ENCODE peak calls at places on chromosomes 12 and 14, in six cellular contexts. F is AG04450; W is upper lobe of right lung; I is CD8-positive, alpha-beta T cell; J is WERI-Rb-1; U is suprapubic skin. N is an unnamed sample. For H3K27me3, the result is how much of the 10 kb centered on the place peaks cover.

GRCh38 chr12:46825526-46826414 is at the start of gene SLC38A4:
- DNase-seq in F (no peak), W (no peak), I (no peak), J (no peak), U (no peak), N (peak)

GRCh38 chr14:59273737-59274136 is 85.3 kb downstream of the DAAM1 start:
- DNase-seq in F (no peak), W (no peak), I (no peak), J (no peak), U (no peak), N (no peak)

GRCh38 chr12:79407671-79408622 is 282.8 kb downstream of the PAWR start:
- DNase-seq in F (peak), W (no peak), I (no peak), J (peak), U (no peak), N (peak)

GRCh38 chr14:98909251-98909944 is 362.6 kb downstream of the BCL11B start:
- DNase-seq in F (no peak), W (no peak), I (no peak), J (no peak), U (no peak), N (no peak)

GRCh38 chr12:102465762-102466560 is 14.4 kb downstream of the IGF1 start:
- DNase-seq in F (no peak), W (no peak), I (no peak), J (no peak), U (no peak), N (no peak)

GRCh38 chr14:74974364-74975058 is 19.1 kb upstream of the PGF start:
- DNase-seq in F (no peak), W (no peak), I (no peak), J (no peak), U (no peak), N (no peak)

GRCh38 chr12:50050410-50051280 is 6.8 kb upstream of the ASIC1 start:
- DNase-seq in F (no peak), W (peak), I (no peak), J (peak), U (peak), N (peak)

GRCh38 chr12:100576311-100577036 is 3.0 kb downstream of the GAS2L3 start:
- DNase-seq in F (peak), W (no peak), I (no peak), J (no peak), U (no peak), N (no peak)

GRCh38 chr12:28645436-28645835 is 455.2 kb downstream of the CCDC91 start:
- DNase-seq in F (no peak), W (no peak), I (no peak), J (peak), U (no peak), N (no peak)

GRCh38 chr14:96243785-96244184 is 12.2 kb upstream of the BDKRB1 start:
- DNase-seq in F (no peak), W (peak), I (no peak), J (no peak), U (no peak), N (no peak)

GRCh38 chr12:3252416-3252815 is 175.2 kb downstream of the TSPAN9 start:
- DNase-seq in F (peak), W (no peak), I (no peak), J (no peak), U (peak), N (peak)

GRCh38 chr12:93847517-93848452 is 170.6 kb downstream of the CRADD start:
- DNase-seq in F (no peak), W (no peak), I (no peak), J (no peak), U (no peak), N (no peak)

GRCh38 chr12:107818984-107819383 is 44.5 kb downstream of the ASCL4 start:
- DNase-seq in F (no peak), W (no peak), I (no peak), J (no peak), U (no peak), N (no peak)

GRCh38 chr12:96812153-96812552 is 94.9 kb upstream of the NEDD1 start:
- DNase-seq in F (no peak), W (no peak), I (no peak), J (no peak), U (no peak), N (no peak)

GRCh38 chr14:89391123-89391522 is 25.9 kb downstream of the FOXN3 start:
- DNase-seq in F (no peak), W (no peak), I (no peak), J (no peak), U (no peak), N (no peak)

GRCh38 chr14:54730156-54730961 is 163.4 kb downstream of the SAMD4A start:
- DNase-seq in F (no peak), W (no peak), I (no peak), J (no peak), U (no peak), N (no peak)

GRCh38 chr12:14454098-14454907 is 88.8 kb downstream of the ATF7IP start:
- DNase-seq in F (no peak), W (no peak), I (no peak), J (peak), U (no peak), N (no peak)

GRCh38 chr14:106652494-106652893 is 1126.1 kb downstream of the TMEM121 start:
- DNase-seq in F (no peak), W (no peak), I (no peak), J (no peak), U (no peak), N (no peak)

GRCh38 chr12:126967152-126967551 is 1299.8 kb upstream of the TMEM132C start:
- DNase-seq in F (no peak), W (no peak), I (no peak), J (no peak), U (no peak), N (no peak)

GRCh38 chr14:76812422-76813383 is at the start of gene ANGEL1:
- DNase-seq in F (peak), W (peak), I (peak), J (peak), U (peak), N (peak)

GRCh38 chr14:68268197-68268596 is 448.6 kb downstream of the RAD51B start:
- DNase-seq in F (no peak), W (no peak), I (no peak), J (no peak), U (no peak), N (no peak)

GRCh38 chr12:121145221-121145620 is 12.5 kb downstream of the P2RX7 start:
- DNase-seq in F (no peak), W (no peak), I (no peak), J (no peak), U (no peak), N (no peak)

GRCh38 chr14:54659365-54659764 is 92.4 kb downstream of the SAMD4A start:
- DNase-seq in F (no peak), W (no peak), I (no peak), J (no peak), U (no peak), N (no peak)

GRCh38 chr12:57214398-57214781 is 2.2 kb upstream of the NXPH4 start:
- DNase-seq in F (peak), W (no peak), I (no peak), J (peak), U (no peak), N (peak)

GRCh38 chr12:57215668-57216013 is 953 bp upstream of the NXPH4 start:
- DNase-seq in F (no peak), W (no peak), I (no peak), J (peak), U (no peak), N (peak)

GRCh38 chr12:57216014-57216891 is at the start of gene NXPH4:
- DNase-seq in F (no peak), W (no peak), I (no peak), J (peak), U (no peak), N (peak)

GRCh38 chr12:57213763-57214397 is 2.7 kb upstream of the NXPH4 start:
- DNase-seq in F (no peak), W (no peak), I (no peak), J (no peak), U (no peak), N (no peak)

DNA sequence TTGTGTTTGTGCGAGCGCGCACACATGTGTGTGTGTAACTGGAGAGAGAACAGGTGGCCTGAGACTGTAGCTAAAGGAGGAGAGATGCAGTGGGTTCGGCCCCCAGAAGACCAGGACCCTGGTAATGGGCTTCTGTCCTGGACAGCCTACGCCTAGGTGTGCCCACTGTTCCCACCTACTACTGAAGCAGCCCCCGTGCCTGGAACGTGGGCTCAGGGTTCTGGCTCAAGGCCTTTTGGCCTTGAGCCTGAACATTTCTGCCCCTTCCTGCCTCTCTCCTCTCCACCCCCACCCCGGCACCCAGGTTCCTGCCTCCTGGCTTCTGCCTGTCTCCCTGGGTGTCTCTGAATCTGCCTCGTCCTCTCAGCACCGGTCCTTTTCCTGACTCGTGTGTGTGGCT is 1.5 kb upstream of the NXPH4 start:
- DNase-seq in F (no peak), W (no peak), I (no peak), J (no peak), U (no peak), N (no peak)
- H3K27me3 ChIP-seq in F (under half), W (half or more), I (half or more), J (under half), U (under half), N (under half)

GRCh38 chr14:49050836-49051235 is 535.3 kb downstream of the RPS29 start:
- DNase-seq in F (no peak), W (no peak), I (no peak), J (no peak), U (no peak), N (no peak)

DNA sequence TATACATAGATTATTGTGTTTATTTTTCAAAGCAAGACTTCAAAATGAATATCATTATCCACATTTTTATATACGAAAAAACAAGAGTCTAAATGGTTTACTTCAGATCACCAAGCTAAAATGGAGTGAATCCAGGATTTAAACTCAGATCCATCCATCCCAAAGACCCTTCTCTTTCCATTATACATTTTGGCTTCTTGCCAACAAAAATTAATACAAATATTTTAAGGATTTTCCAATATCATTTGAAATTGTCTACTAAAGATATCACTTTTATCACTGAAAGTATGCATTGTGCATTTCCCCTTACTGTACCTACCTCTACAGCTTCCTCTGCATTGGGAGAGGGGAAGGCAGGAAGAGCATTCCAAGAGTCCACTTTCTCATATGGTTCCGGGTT is 541.2 kb downstream of the RPS29 start:
- DNase-seq in F (no peak), W (no peak), I (no peak), J (no peak), U (no peak), N (no peak)
- TF ChIP-seq CTCF in F (no peak), W (no peak), I (no peak), J (no peak), U (no peak), N (no peak)

GRCh38 chr12:57630891-57631433 is 2.0 kb downstream of the B4GALNT1 start:
- DNase-seq in F (no peak), W (no peak), I (no peak), J (no peak), U (peak), N (no peak)

GRCh38 chr12:57631566-57632368 is 1.2 kb downstream of the B4GALNT1 start:
- DNase-seq in F (no peak), W (no peak), I (no peak), J (peak), U (peak), N (no peak)

GRCh38 chr12:57629897-57630471 is 3.0 kb downstream of the B4GALNT1 start:
- DNase-seq in F (no peak), W (no peak), I (no peak), J (no peak), U (peak), N (no peak)

GRCh38 chr12:57632898-57633825 is at the start of gene B4GALNT1:
- DNase-seq in F (no peak), W (peak), I (peak), J (peak), U (peak), N (peak)

DNA sequence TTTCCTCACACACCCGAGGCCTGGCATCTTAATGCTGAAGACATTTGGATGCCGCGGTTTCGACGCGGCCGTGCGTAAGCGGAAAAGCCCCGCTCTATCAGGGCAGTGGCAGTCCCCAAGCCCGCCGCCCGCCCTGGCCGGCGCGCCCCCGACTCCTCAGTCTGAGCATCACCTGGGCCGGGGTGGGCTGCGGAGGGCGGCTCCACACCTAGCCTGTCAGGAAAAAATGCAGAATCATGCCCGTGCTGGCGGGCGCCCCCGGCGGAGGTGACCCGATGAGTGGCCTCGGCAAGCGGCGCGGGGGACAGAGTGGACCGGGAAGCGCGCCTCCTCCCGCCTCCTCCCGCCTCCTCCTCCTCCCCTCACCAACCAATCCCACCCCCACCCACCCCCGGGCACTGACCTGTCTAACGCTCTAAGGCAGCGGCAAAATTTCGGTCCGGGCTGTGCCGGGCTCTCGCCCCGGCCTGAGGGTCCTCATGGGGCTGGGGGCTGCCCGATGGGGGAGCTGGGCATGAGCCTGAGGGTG is 568 bp downstream of the B4GALNT1 start:
- DNase-seq in F (no peak), W (no peak), I (no peak), J (peak), U (peak), N (no peak)
- H3K27ac ChIP-seq in F (no peak), W (no peak), I (no peak), J (peak), U (no peak), N (no peak)

GRCh38 chr12:132291402-132292175 is 37.8 kb downstream of the GALNT9 start:
- DNase-seq in F (no peak), W (no peak), I (no peak), J (no peak), U (no peak), N (no peak)
- H3K27me3 ChIP-seq in F (under half), W (under half), I (under half), J (under half), U (half or more), N (under half)

DNA sequence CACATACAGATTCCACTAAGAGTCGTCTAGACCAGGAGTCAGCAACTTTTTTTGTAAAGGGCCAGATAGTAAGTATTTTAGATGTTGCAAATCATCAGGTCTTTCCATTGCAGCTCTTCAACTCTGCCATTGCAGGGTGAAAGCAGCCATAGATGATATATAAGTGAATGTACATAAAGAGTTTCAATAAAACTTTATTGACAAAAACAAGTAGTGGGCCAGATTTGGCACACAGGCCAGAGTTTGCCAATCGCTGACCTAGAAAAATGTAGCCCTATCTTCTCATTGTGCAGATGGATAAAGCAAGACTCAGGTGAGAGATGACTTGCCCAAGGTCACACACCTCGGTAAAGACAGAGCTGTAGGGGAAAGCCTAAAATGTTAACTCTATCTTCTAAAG is 474.7 kb downstream of the MED13L start:
- DNase-seq in F (no peak), W (no peak), I (no peak), J (no peak), U (no peak), N (no peak)
- TF ChIP-seq CTCF in F (no peak), W (no peak), I (no peak), J (no peak), U (no peak), N (no peak)

GRCh38 chr14:52888839-52889838 is 61.7 kb downstream of the FERMT2 start:
- DNase-seq in F (no peak), W (no peak), I (no peak), J (peak), U (no peak), N (no peak)
- H3K27ac ChIP-seq in F (peak), W (no peak), I (no peak), J (no peak), U (no peak), N (no peak)